ENCODE peak calls at places on chromosomes 4 and X, in eight cellular contexts. One of them, this sample, is unnamed.
A peak's percentile ranks its signal among the peaks of the same experiment; 100 is the strongest.

GRCh38 chrX:155774387-155774786 is 106.8 kb upstream of the VAMP7 start:
- DNase-seq in CD4-positive, alpha-beta memory T cell: no peak
- DNase-seq in activated naive CD4-positive, alpha-beta T cell treated with Interleukin-2 at 50 U/mL for 16 hours: no peak
- DNase-seq in NCI-H446 treated with DMSO at 0.1 percent for 48 hours: no peak
- DNase-seq in EL: no peak
- DNase-seq in activated naive CD8-positive, alpha-beta T cell treated with anti-CD3 and anti-CD28 coated beads for 36 hours: no peak
- DNase-seq in NCI-H774: no peak
- DNase-seq in Right ventricle myocardium superior: no peak
- DNase-seq in this sample: no peak

GRCh38 chr4:188976644-188977115 is 837.4 kb downstream of the TRIML1 start:
- DNase-seq in CD4-positive, alpha-beta memory T cell: no peak
- DNase-seq in activated naive CD4-positive, alpha-beta T cell treated with Interleukin-2 at 50 U/mL for 16 hours: no peak
- DNase-seq in NCI-H446 treated with DMSO at 0.1 percent for 48 hours: no peak
- DNase-seq in EL: peak; percentile 39
- DNase-seq in activated naive CD8-positive, alpha-beta T cell treated with anti-CD3 and anti-CD28 coated beads for 36 hours: no peak
- DNase-seq in NCI-H774: peak; percentile 22
- DNase-seq in Right ventricle myocardium superior: no peak
- DNase-seq in this sample: peak; percentile 62

GRCh38 chrX:39857780-39858179 is 240.0 kb downstream of the BCOR start:
- DNase-seq in CD4-positive, alpha-beta memory T cell: no peak
- DNase-seq in activated naive CD4-positive, alpha-beta T cell treated with Interleukin-2 at 50 U/mL for 16 hours: peak; percentile 37
- DNase-seq in NCI-H446 treated with DMSO at 0.1 percent for 48 hours: no peak
- DNase-seq in EL: no peak
- DNase-seq in activated naive CD8-positive, alpha-beta T cell treated with anti-CD3 and anti-CD28 coated beads for 36 hours: peak; percentile 59
- DNase-seq in NCI-H774: no peak
- DNase-seq in Right ventricle myocardium superior: no peak
- DNase-seq in this sample: no peak

GRCh38 chrX:47189906-47190305 is 3.7 kb upstream of the UBA1 start:
- DNase-seq in CD4-positive, alpha-beta memory T cell: no peak
- DNase-seq in activated naive CD4-positive, alpha-beta T cell treated with Interleukin-2 at 50 U/mL for 16 hours: no peak
- DNase-seq in NCI-H446 treated with DMSO at 0.1 percent for 48 hours: no peak
- DNase-seq in EL: no peak
- DNase-seq in activated naive CD8-positive, alpha-beta T cell treated with anti-CD3 and anti-CD28 coated beads for 36 hours: no peak
- DNase-seq in NCI-H774: no peak
- DNase-seq in Right ventricle myocardium superior: no peak
- DNase-seq in this sample: no peak

GRCh38 chr4:181637186-181638105 is 605.8 kb upstream of the TENM3 start:
- DNase-seq in CD4-positive, alpha-beta memory T cell: no peak
- DNase-seq in activated naive CD4-positive, alpha-beta T cell treated with Interleukin-2 at 50 U/mL for 16 hours: no peak
- DNase-seq in NCI-H446 treated with DMSO at 0.1 percent for 48 hours: no peak
- DNase-seq in EL: peak; percentile 54
- DNase-seq in activated naive CD8-positive, alpha-beta T cell treated with anti-CD3 and anti-CD28 coated beads for 36 hours: no peak
- DNase-seq in NCI-H774: no peak
- DNase-seq in Right ventricle myocardium superior: no peak
- DNase-seq in this sample: no peak

GRCh38 chrX:150199181-150199580 is 163.9 kb upstream of the MAMLD1 start:
- DNase-seq in CD4-positive, alpha-beta memory T cell: no peak
- DNase-seq in activated naive CD4-positive, alpha-beta T cell treated with Interleukin-2 at 50 U/mL for 16 hours: no peak
- DNase-seq in NCI-H446 treated with DMSO at 0.1 percent for 48 hours: no peak
- DNase-seq in EL: no peak
- DNase-seq in activated naive CD8-positive, alpha-beta T cell treated with anti-CD3 and anti-CD28 coated beads for 36 hours: no peak
- DNase-seq in NCI-H774: no peak
- DNase-seq in Right ventricle myocardium superior: no peak
- DNase-seq in this sample: no peak

GRCh38 chr4:155433636-155434360 is 57.0 kb upstream of the MAP9 start:
- DNase-seq in CD4-positive, alpha-beta memory T cell: no peak
- DNase-seq in activated naive CD4-positive, alpha-beta T cell treated with Interleukin-2 at 50 U/mL for 16 hours: no peak
- DNase-seq in NCI-H446 treated with DMSO at 0.1 percent for 48 hours: no peak
- DNase-seq in EL: peak; percentile 23
- DNase-seq in activated naive CD8-positive, alpha-beta T cell treated with anti-CD3 and anti-CD28 coated beads for 36 hours: no peak
- DNase-seq in NCI-H774: no peak
- DNase-seq in Right ventricle myocardium superior: no peak
- DNase-seq in this sample: no peak

GRCh38 chrX:24877854-24878650 is 137.7 kb downstream of the ARX start:
- DNase-seq in CD4-positive, alpha-beta memory T cell: no peak
- DNase-seq in activated naive CD4-positive, alpha-beta T cell treated with Interleukin-2 at 50 U/mL for 16 hours: no peak
- DNase-seq in NCI-H446 treated with DMSO at 0.1 percent for 48 hours: no peak
- DNase-seq in EL: no peak
- DNase-seq in activated naive CD8-positive, alpha-beta T cell treated with anti-CD3 and anti-CD28 coated beads for 36 hours: no peak
- DNase-seq in NCI-H774: no peak
- DNase-seq in Right ventricle myocardium superior: no peak
- DNase-seq in this sample: no peak

GRCh38 chrX:149699761-149700160 is 12.1 kb upstream of the MAGEA11 start:
- DNase-seq in CD4-positive, alpha-beta memory T cell: no peak
- DNase-seq in activated naive CD4-positive, alpha-beta T cell treated with Interleukin-2 at 50 U/mL for 16 hours: no peak
- DNase-seq in NCI-H446 treated with DMSO at 0.1 percent for 48 hours: no peak
- DNase-seq in EL: no peak
- DNase-seq in activated naive CD8-positive, alpha-beta T cell treated with anti-CD3 and anti-CD28 coated beads for 36 hours: no peak
- DNase-seq in NCI-H774: no peak
- DNase-seq in Right ventricle myocardium superior: no peak
- DNase-seq in this sample: no peak

GRCh38 chr4:61277785-61278184 is 77.7 kb downstream of the ADGRL3 start:
- DNase-seq in CD4-positive, alpha-beta memory T cell: no peak
- DNase-seq in activated naive CD4-positive, alpha-beta T cell treated with Interleukin-2 at 50 U/mL for 16 hours: no peak
- DNase-seq in NCI-H446 treated with DMSO at 0.1 percent for 48 hours: peak; percentile 74
- DNase-seq in EL: no peak
- DNase-seq in activated naive CD8-positive, alpha-beta T cell treated with anti-CD3 and anti-CD28 coated beads for 36 hours: no peak
- DNase-seq in NCI-H774: peak; percentile 46
- DNase-seq in Right ventricle myocardium superior: no peak
- DNase-seq in this sample: no peak

GRCh38 chr4:41061482-41062185 is 152.7 kb downstream of the APBB2 start:
- DNase-seq in CD4-positive, alpha-beta memory T cell: no peak
- DNase-seq in activated naive CD4-positive, alpha-beta T cell treated with Interleukin-2 at 50 U/mL for 16 hours: no peak
- DNase-seq in NCI-H446 treated with DMSO at 0.1 percent for 48 hours: no peak
- DNase-seq in EL: peak; percentile 49
- DNase-seq in activated naive CD8-positive, alpha-beta T cell treated with anti-CD3 and anti-CD28 coated beads for 36 hours: no peak
- DNase-seq in NCI-H774: no peak
- DNase-seq in Right ventricle myocardium superior: no peak
- DNase-seq in this sample: no peak